ENCODE peak calls at places on chromosomes 7 and 10, in ten cellular contexts. I is activated CD8-positive, alpha-beta memory T cell treated with anti-CD3 and anti-CD28 coated beads for 1 hour; O is NCI-H2081 treated with DMSO at 0.1 percent for 48 hours; D is stimulated activated CD8-positive, alpha-beta memory T cell treated with anti-CD3 and anti-CD28 coated beads, Interleukin-4, amount 100 ng/mL, for 48 hours; Y is heart right ventricle; G is non-pigmented ciliary epithelial cell; E is spleen; V is HL-60; A is activated naive CD4-positive, alpha-beta T cell treated with anti-CD3 and anti-CD28 coated beads, Interleukin-2, amount 10 ng/mL, durations not matched to agents 7 days and 5 days; J is skeletal muscle cell. U is an unnamed sample.
A peak's percentile ranks its signal among the peaks of the same experiment; 100 is the strongest.

GRCh38 chr10:118062798-118063238 is 16.1 kb upstream of the RAB11FIP2 start:
- DNase-seq in I (no peak), O (no peak), D (no peak), Y (no peak), G (no peak), E (no peak), V (no peak), A (no peak), J (no peak), U (peak; percentile 51)

GRCh38 chr10:110864662-110865140 is 7.0 kb upstream of the PDCD4 start:
- DNase-seq in I (no peak), O (no peak), D (no peak), Y (no peak), G (no peak), E (no peak), V (no peak), A (peak; percentile 71), J (no peak), U (peak; percentile 76)

GRCh38 chr10:18822156-18822555 is 162.9 kb downstream of the ARL5B start:
- DNase-seq in I (no peak), O (no peak), D (no peak), Y (no peak), G (no peak), E (no peak), V (no peak), A (peak; percentile 22), J (no peak), U (no peak)

GRCh38 chr10:132703305-132704007 is 82.5 kb downstream of the NKX6-2 start:
- DNase-seq in I (no peak), O (no peak), D (no peak), Y (no peak), G (no peak), E (peak; percentile 24), V (no peak), A (no peak), J (no peak), U (peak; percentile 34)

GRCh38 chr7:139658919-139659675 is 118.7 kb downstream of the HIPK2 start:
- DNase-seq in I (no peak), O (no peak), D (no peak), Y (no peak), G (no peak), E (no peak), V (no peak), A (no peak), J (no peak), U (no peak)

GRCh38 chr7:51344406-51344805 is 27.8 kb upstream of the COBL start:
- DNase-seq in I (no peak), O (no peak), D (no peak), Y (no peak), G (no peak), E (no peak), V (no peak), A (no peak), J (no peak), U (peak; percentile 92)

GRCh38 chr7:73586911-73587310 is 8.5 kb upstream of the TBL2 start:
- DNase-seq in I (no peak), O (no peak), D (no peak), Y (no peak), G (no peak), E (peak; percentile 58), V (no peak), A (no peak), J (no peak), U (no peak)

GRCh38 chr10:22319559-22320558 is 1.0 kb upstream of the BMI1 start:
- DNase-seq in I (no peak), O (no peak), D (no peak), Y (no peak), G (no peak), E (no peak), V (no peak), A (no peak), J (no peak), U (no peak)

GRCh38 chr10:62632071-62632809 is 172.3 kb upstream of the ADO start:
- DNase-seq in I (no peak), O (peak; percentile 10), D (peak; percentile 54), Y (peak; percentile 32), G (no peak), E (peak; percentile 85), V (peak; percentile 68), A (peak; percentile 66), J (no peak), U (peak; percentile 87)

GRCh38 chr7:20596653-20597052 is 18.8 kb upstream of the ABCB5 start:
- DNase-seq in I (no peak), O (no peak), D (no peak), Y (no peak), G (peak; percentile 65), E (no peak), V (no peak), A (no peak), J (peak; percentile 67), U (no peak)

GRCh38 chr7:133513608-133514007 is 260.7 kb downstream of the EXOC4 start:
- DNase-seq in I (no peak), O (no peak), D (no peak), Y (no peak), G (no peak), E (no peak), V (no peak), A (no peak), J (peak; percentile 66), U (no peak)

GRCh38 chr7:69414555-69414954 is 183.7 kb upstream of the AUTS2 start:
- DNase-seq in I (no peak), O (no peak), D (no peak), Y (no peak), G (no peak), E (no peak), V (no peak), A (no peak), J (no peak), U (no peak)

GRCh38 chr7:50793115-50793946 is 10.6 kb upstream of the GRB10 start:
- DNase-seq in I (peak; percentile 5), O (no peak), D (peak; percentile 29), Y (peak; percentile 79), G (no peak), E (peak; percentile 90), V (no peak), A (peak; percentile 63), J (no peak), U (peak; percentile 86)

GRCh38 chr10:68284597-68284996 is 47.3 kb upstream of the HNRNPH3 start:
- DNase-seq in I (no peak), O (no peak), D (no peak), Y (no peak), G (no peak), E (no peak), V (no peak), A (no peak), J (no peak), U (no peak)